ENCODE peak calls at places on chromosomes 7 and 10, in eight cellular contexts. Q is mesenteric fat pad; J is RPMI7951; R is stimulated activated CD4-positive, alpha-beta T cell treated with anti-CD3 and anti-CD28 coated beads, Interleukin-4, amount 100 ng/mL, for 24 hours; Y is neural crest cell; L is NCI-H1436; T is posterior cingulate gyrus; X is foreskin fibroblast. C is an unnamed sample.

GRCh38 chr7:106625678-106626301 is 35.2 kb downstream of the CCDC71L start:
- DNase-seq in R (no peak), T (no peak), L (no peak), X (no peak), J (no peak), Q (no peak), Y (no peak), C (no peak)

GRCh38 chr7:141712603-141713262 is 4.6 kb downstream of the WEE2 start:
- DNase-seq in Y (no peak), L (no peak), R (no peak), X (no peak), Q (no peak), T (no peak), J (no peak), C (no peak)

GRCh38 chr7:106128846-106129245 is 16.7 kb upstream of the SYPL1 start:
- DNase-seq in Y (no peak), T (no peak), L (no peak), J (peak), X (no peak), R (no peak), Q (no peak), C (no peak)

GRCh38 chr10:103574116-103575061 is 80.9 kb downstream of the NEURL1 start:
- DNase-seq in Q (no peak), X (no peak), Y (no peak), T (no peak), L (no peak), J (no peak), R (no peak), C (no peak)

GRCh38 chr10:61663466-61663865 is 737 bp downstream of the CABCOCO1 start:
- DNase-seq in J (no peak), X (peak), T (no peak), L (no peak), R (no peak), Y (no peak), Q (no peak), C (no peak)

GRCh38 chr7:93097388-93097787 is 20.4 kb downstream of the SAMD9 start:
- DNase-seq in L (no peak), X (no peak), J (no peak), Q (no peak), T (no peak), Y (no peak), R (no peak), C (no peak)

GRCh38 chr7:118311121-118311803 is 86.8 kb downstream of the ANKRD7 start:
- DNase-seq in Q (no peak), T (no peak), R (no peak), L (no peak), J (no peak), X (no peak), Y (no peak), C (no peak)

GRCh38 chr7:67631496-67631895 is 634.9 kb downstream of the TYW1 start:
- DNase-seq in R (no peak), Q (no peak), T (peak), J (no peak), L (no peak), Y (no peak), X (no peak), C (no peak)

GRCh38 chr10:90167174-90168064 is 466.0 kb downstream of the KIF20B start:
- DNase-seq in Y (no peak), Q (no peak), L (no peak), T (no peak), J (peak), R (no peak), X (peak), C (no peak)

GRCh38 chr7:105637755-105638154 is 56.5 kb upstream of the EFCAB10 start:
- DNase-seq in X (no peak), L (no peak), Q (no peak), Y (no peak), T (no peak), J (no peak), R (no peak), C (no peak)

GRCh38 chr7:150974468-150975391 is 3.4 kb downstream of the KCNH2 start:
- DNase-seq in R (peak), Q (no peak), T (peak), X (peak), J (peak), Y (no peak), L (peak), C (peak)

GRCh38 chr10:112750427-112751167 is 199.4 kb upstream of the TCF7L2 start:
- DNase-seq in L (no peak), R (no peak), Y (no peak), Q (no peak), T (no peak), X (no peak), J (no peak), C (no peak)

GRCh38 chr10:121313119-121313858 is 285.0 kb downstream of the FGFR2 start:
- DNase-seq in R (no peak), X (no peak), T (no peak), Q (no peak), L (no peak), J (peak), Y (no peak), C (no peak)

GRCh38 chr10:132911712-132912097 is 30.7 kb downstream of the CFAP46 start:
- DNase-seq in Q (no peak), L (no peak), Y (no peak), X (no peak), J (no peak), R (no peak), T (no peak), C (no peak)

GRCh38 chr10:104256335-104257080 is 1.8 kb downstream of the GSTO1 start:
- DNase-seq in Y (no peak), X (no peak), Q (no peak), R (no peak), T (no peak), L (no peak), J (no peak), C (no peak)

GRCh38 chr10:15603446-15604011 is 116.2 kb downstream of the ITGA8 start:
- DNase-seq in R (no peak), T (no peak), X (no peak), J (peak), L (no peak), Y (no peak), Q (no peak), C (no peak)

GRCh38 chr7:122518488-122518887 is 180.4 kb downstream of the RNF133 start:
- DNase-seq in J (no peak), X (no peak), Y (no peak), Q (no peak), L (no peak), T (no peak), R (no peak), C (no peak)

GRCh38 chr10:113221756-113222168 is 271.7 kb downstream of the TCF7L2 start:
- DNase-seq in T (no peak), J (peak), X (no peak), Y (no peak), Q (no peak), R (no peak), L (peak), C (no peak)

GRCh38 chr7:35465791-35466336 is 212.0 kb upstream of the TBX20 start:
- DNase-seq in J (no peak), Q (no peak), L (no peak), R (no peak), T (no peak), X (no peak), Y (no peak), C (no peak)

GRCh38 chr10:49526624-49527023 is 12.3 kb downstream of the ERCC6 start:
- DNase-seq in R (no peak), Y (no peak), T (no peak), Q (no peak), J (no peak), X (peak), L (no peak), C (no peak)

GRCh38 chr7:2072042-2072441 is 160.7 kb downstream of the MAD1L1 start:
- DNase-seq in X (no peak), Y (no peak), J (no peak), R (no peak), Q (no peak), T (no peak), L (no peak), C (no peak)

GRCh38 chr10:86523348-86523747 is 1.8 kb upstream of the WAPL start:
- DNase-seq in R (no peak), Q (no peak), L (no peak), T (no peak), J (peak), X (peak), Y (no peak), C (no peak)

GRCh38 chr10:119807960-119808697 is 64.5 kb downstream of the MCMBP start:
- DNase-seq in T (no peak), Q (no peak), J (peak), X (peak), L (no peak), R (no peak), Y (no peak), C (no peak)

GRCh38 chr10:131041361-131041916 is 270.1 kb downstream of the TCERG1L start:
- DNase-seq in J (no peak), T (no peak), Q (no peak), X (no peak), Y (no peak), R (no peak), L (peak), C (no peak)

GRCh38 chr7:47383696-47384445 is 198.0 kb downstream of the TNS3 start:
- DNase-seq in L (no peak), T (no peak), X (no peak), J (no peak), R (no peak), Q (no peak), Y (no peak), C (no peak)